ENCODE peak calls at places on chromosomes 12 and 14, in ten cellular contexts. P is NAMALWA; B is Ammon's horn; J is fibroblast of lung; X is activated naive CD8-positive, alpha-beta T cell treated with anti-CD3 and anti-CD28 coated beads for 36 hours; D is ACHN; C is activated T-cell treated with anti-CD3 and anti-CD28 coated beads for 1 hour; F is body of pancreas; L is HT-29; R is cardiac fibroblast. G is an unnamed sample.

GRCh38 chr12:45259732-45260480 is 44.0 kb downstream of the ANO6 start:
- DNase-seq in D (no peak), C (no peak), X (no peak), P (no peak), R (peak; percentile 43), F (no peak), B (peak; percentile 16), J (peak; percentile 55), L (peak; percentile 76), G (no peak)

GRCh38 chr14:71538949-71539659 is 393.1 kb upstream of the RGS6 start:
- DNase-seq in L (no peak), X (no peak), D (no peak), F (no peak), C (no peak), R (peak; percentile 76), J (no peak), B (no peak), P (no peak), G (peak; percentile 40)

GRCh38 chr12:92702754-92703679 is at the start of gene PLEKHG7:
- DNase-seq in X (peak; percentile 16), P (peak; percentile 11), B (no peak), J (no peak), C (no peak), L (peak; percentile 68), R (no peak), F (peak; percentile 49), D (peak; percentile 66), G (no peak)

GRCh38 chr12:15979096-15980091 is 68.3 kb downstream of the DERA start:
- DNase-seq in D (peak; percentile 96), C (no peak), X (no peak), J (peak; percentile 97), L (peak; percentile 47), B (no peak), P (peak; percentile 19), R (peak; percentile 69), F (no peak), G (no peak)

GRCh38 chr12:7042847-7043246 is 17.7 kb upstream of the C1S start:
- DNase-seq in P (peak; percentile 37), C (no peak), B (no peak), J (peak; percentile 16), D (peak; percentile 83), R (peak; percentile 66), F (no peak), L (peak; percentile 57), X (no peak), G (peak; percentile 11)

GRCh38 chr14:93302688-93303581 is 29.9 kb downstream of the BTBD7 start:
- DNase-seq in L (no peak), C (no peak), P (no peak), J (no peak), R (no peak), D (no peak), F (no peak), B (no peak), X (no peak), G (no peak)

GRCh38 chr12:57235012-57235727 is 5.7 kb downstream of the SHMT2 start:
- DNase-seq in L (peak; percentile 82), J (peak; percentile 41), F (peak; percentile 50), R (peak; percentile 90), X (no peak), B (no peak), D (no peak), C (no peak), P (peak; percentile 68), G (no peak)

GRCh38 chr14:72708708-72709475 is 185.0 kb downstream of the DPF3 start:
- DNase-seq in J (no peak), F (peak; percentile 52), C (no peak), R (no peak), B (peak; percentile 85), L (peak; percentile 25), X (no peak), P (no peak), D (no peak), G (peak; percentile 88)

GRCh38 chr14:22551597-22551982 is 37.4 kb downstream of the DAD1 start:
- DNase-seq in F (no peak), X (no peak), L (no peak), C (no peak), P (no peak), R (no peak), J (no peak), D (no peak), B (peak; percentile 49), G (no peak)

GRCh38 chr12:3071107-3071506 is 6.1 kb upstream of the TSPAN9 start:
- DNase-seq in B (no peak), C (no peak), X (no peak), P (no peak), R (no peak), D (no peak), J (peak; percentile 48), L (no peak), F (peak; percentile 74), G (no peak)

GRCh38 chr12:111193067-111193466 is 175.8 kb downstream of the PHETA1 start:
- DNase-seq in B (no peak), D (no peak), J (no peak), R (no peak), X (no peak), C (no peak), L (no peak), F (no peak), P (no peak), G (no peak)

GRCh38 chr14:102500190-102500661 is 9.3 kb downstream of the ANKRD9 start:
- DNase-seq in R (peak; percentile 95), F (no peak), L (no peak), P (no peak), D (no peak), B (peak; percentile 57), C (no peak), J (peak; percentile 62), X (no peak), G (peak; percentile 40)

GRCh38 chr14:102945346-102946130 is 23.1 kb downstream of the AMN start:
- DNase-seq in B (no peak), J (peak; percentile 64), R (no peak), X (no peak), C (no peak), P (no peak), L (no peak), F (no peak), D (no peak), G (no peak)

GRCh38 chr12:47032644-47033043 is 46.8 kb upstream of the PCED1B start:
- DNase-seq in L (peak; percentile 84), B (peak; percentile 51), R (peak; percentile 85), D (peak; percentile 84), C (no peak), X (no peak), J (peak; percentile 66), F (no peak), P (peak; percentile 59), G (peak; percentile 30)

GRCh38 chr12:17592472-17592871 is 497.5 kb downstream of the RERGL start:
- DNase-seq in F (no peak), L (no peak), P (peak; percentile 45), J (no peak), D (no peak), R (no peak), B (no peak), C (no peak), X (no peak), G (no peak)

GRCh38 chr12:76266797-76267196 is 81.4 kb downstream of the BBS10 start:
- DNase-seq in C (no peak), P (no peak), D (peak; percentile 79), R (peak; percentile 68), J (peak; percentile 94), F (no peak), B (peak; percentile 9), X (no peak), L (no peak), G (no peak)

GRCh38 chr14:87899228-87899627 is 93.8 kb downstream of the GALC start:
- DNase-seq in D (no peak), F (no peak), R (no peak), J (no peak), L (no peak), X (no peak), B (no peak), P (no peak), C (no peak), G (no peak)

GRCh38 chr14:70350078-70350477 is 9.4 kb downstream of the COX16 start:
- DNase-seq in R (no peak), D (no peak), C (no peak), B (no peak), J (no peak), F (no peak), P (no peak), L (no peak), X (no peak), G (no peak)

GRCh38 chr14:37620856-37621255 is 25.4 kb downstream of the TTC6 start:
- DNase-seq in D (no peak), J (no peak), P (no peak), B (no peak), X (no peak), L (no peak), F (no peak), C (no peak), R (no peak), G (no peak)

GRCh38 chr12:79638490-79638889 is 52.3 kb downstream of the PAWR start:
- DNase-seq in F (no peak), J (no peak), D (no peak), R (no peak), C (no peak), X (no peak), B (no peak), P (no peak), L (no peak), G (no peak)

GRCh38 chr12:12975322-12976077 is 23.5 kb upstream of the GPRC5D start:
- DNase-seq in J (peak; percentile 54), C (no peak), D (peak; percentile 89), L (peak; percentile 78), R (peak; percentile 67), P (peak; percentile 39), X (no peak), B (peak; percentile 81), F (no peak), G (peak; percentile 84)

GRCh38 chr12:22299294-22299912 is 35.1 kb downstream of the ST8SIA1 start:
- DNase-seq in B (no peak), F (no peak), X (no peak), P (peak; percentile 42), R (no peak), L (no peak), C (no peak), J (no peak), D (peak; percentile 48), G (no peak)

GRCh38 chr12:66688836-66689439 is 10.1 kb upstream of the GRIP1 start:
- DNase-seq in L (peak; percentile 62), C (no peak), D (peak; percentile 71), R (peak; percentile 24), P (peak; percentile 82), X (peak; percentile 22), J (peak; percentile 25), B (peak; percentile 43), F (peak; percentile 58), G (peak; percentile 26)

GRCh38 chr14:75578099-75578785 is at the start of gene FLVCR2:
- DNase-seq in L (peak; percentile 62), J (peak; percentile 61), B (peak; percentile 80), D (peak; percentile 65), R (peak; percentile 87), P (no peak), F (peak; percentile 79), C (peak; percentile 58), X (peak; percentile 46), G (peak; percentile 70)

GRCh38 chr14:29043751-29044150 is 277.2 kb downstream of the FOXG1 start:
- DNase-seq in P (no peak), C (no peak), D (no peak), J (no peak), B (no peak), F (no peak), R (no peak), X (no peak), L (no peak), G (no peak)

GRCh38 chr12:54605138-54605970 is 16.9 kb upstream of the PPP1R1A start:
- DNase-seq in X (no peak), C (no peak), F (no peak), L (no peak), P (no peak), R (no peak), J (no peak), D (no peak), B (no peak), G (no peak)

GRCh38 chr12:4487024-4487423 is 41.4 kb upstream of the FGF6 start:
- DNase-seq in J (no peak), L (no peak), C (no peak), D (no peak), X (no peak), R (no peak), F (no peak), P (no peak), B (peak; percentile 38), G (peak; percentile 19)

GRCh38 chr12:129961111-129961510 is 57.3 kb upstream of the TMEM132D start:
- DNase-seq in P (no peak), B (peak; percentile 63), X (no peak), R (no peak), D (no peak), L (no peak), C (no peak), J (peak; percentile 23), F (no peak), G (no peak)